ENCODE peak calls at places on chromosomes 4 and X, in eight cellular contexts. X, N, F, V, L, T, U and B are unnamed samples.

GRCh38 chrX:50798782-50799181 is 15.2 kb downstream of the SHROOM4 start:
- DNase-seq in X (no peak), N (no peak), F (no peak), V (no peak), L (no peak), T (no peak), U (no peak), B (no peak)

GRCh38 chr4:128596844-128597243 is 212.7 kb upstream of the JADE1 start:
- DNase-seq in X (no peak), N (no peak), F (peak; percentile 48), V (no peak), L (no peak), T (no peak), U (no peak), B (no peak)

GRCh38 chr4:174365018-174365587 is 81.4 kb downstream of the CEP44 start:
- DNase-seq in X (peak; percentile 28), N (no peak), F (peak; percentile 49), V (no peak), L (peak; percentile 20), T (no peak), U (no peak), B (no peak)

GRCh38 chr4:104752337-104752736 is 257.6 kb upstream of the CXXC4 start:
- DNase-seq in X (no peak), N (peak; percentile 48), F (no peak), V (no peak), L (no peak), T (no peak), U (no peak), B (no peak)

GRCh38 chr4:37279894-37280592 is 35.5 kb downstream of the NWD2 start:
- DNase-seq in X (no peak), N (no peak), F (no peak), V (no peak), L (no peak), T (no peak), U (no peak), B (no peak)

GRCh38 chr4:24413311-24413784 is 171.0 kb downstream of the DHX15 start:
- DNase-seq in X (no peak), N (no peak), F (no peak), V (no peak), L (no peak), T (no peak), U (no peak), B (no peak)

GRCh38 chr4:122309988-122310626 is 68.7 kb upstream of the ADAD1 start:
- DNase-seq in X (no peak), N (no peak), F (peak; percentile 27), V (no peak), L (no peak), T (no peak), U (no peak), B (no peak)

GRCh38 chr4:150119492-150119891 is 41.2 kb downstream of the DCLK2 start:
- DNase-seq in X (no peak), N (no peak), F (peak; percentile 22), V (no peak), L (no peak), T (no peak), U (no peak), B (no peak)

GRCh38 chr4:111689214-111689613 is 456.0 kb upstream of the FAM241A start:
- DNase-seq in X (no peak), N (no peak), F (peak; percentile 87), V (no peak), L (no peak), T (no peak), U (no peak), B (no peak)

GRCh38 chr4:148376151-148376550 is 66.1 kb downstream of the NR3C2 start:
- DNase-seq in X (peak; percentile 17), N (no peak), F (peak; percentile 5), V (no peak), L (no peak), T (no peak), U (no peak), B (no peak)

GRCh38 chr4:181688416-181688815 is 554.8 kb upstream of the TENM3 start:
- DNase-seq in X (no peak), N (no peak), F (no peak), V (no peak), L (no peak), T (no peak), U (no peak), B (no peak)

GRCh38 chrX:129791961-129792570 is 12.3 kb downstream of the SASH3 start:
- DNase-seq in X (no peak), N (no peak), F (no peak), V (no peak), L (no peak), T (no peak), U (no peak), B (no peak)